ENCODE peak calls at places on chromosomes 6 and 20, in five cellular contexts. S, L, Y, A and N are unnamed samples.

GRCh38 chr6:18121580-18122127 is 823 bp downstream of the NHLRC1 start:
- DNase-seq in S (no peak), L (no peak), Y (no peak), A (no peak), N (no peak)

GRCh38 chr20:5509803-5510202 is 193.0 kb upstream of the PROKR2 start:
- DNase-seq in S (peak; percentile 51), L (no peak), Y (no peak), A (no peak), N (no peak)

GRCh38 chr6:148358196-148358785 is 15.7 kb downstream of the SASH1 start:
- DNase-seq in S (peak; percentile 80), L (no peak), Y (peak; percentile 68), A (no peak), N (peak; percentile 39)

GRCh38 chr6:116992546-116992945 is 115.5 kb downstream of the RFX6 start:
- DNase-seq in S (no peak), L (no peak), Y (no peak), A (no peak), N (no peak)

GRCh38 chr6:2733324-2733723 is 17.4 kb downstream of the MYLK4 start:
- DNase-seq in S (peak; percentile 84), L (peak; percentile 55), Y (peak; percentile 12), A (peak; percentile 78), N (no peak)

GRCh38 chr6:51105357-51105756 is 286.7 kb downstream of the TFAP2B start:
- DNase-seq in S (no peak), L (no peak), Y (no peak), A (no peak), N (no peak)

GRCh38 chr20:23214903-23215302 is 128.8 kb upstream of the CD93 start:
- DNase-seq in S (no peak), L (no peak), Y (no peak), A (no peak), N (no peak)

GRCh38 chr6:99348220-99348822 is 1.2 kb downstream of the FAXC start:
- DNase-seq in S (no peak), L (no peak), Y (no peak), A (no peak), N (no peak)

GRCh38 chr6:71982385-71982784 is 96.0 kb downstream of the RIMS1 start:
- DNase-seq in S (no peak), L (no peak), Y (peak; percentile 30), A (no peak), N (no peak)

GRCh38 chr6:139240161-139241010 is 51.4 kb downstream of the TXLNB start:
- DNase-seq in S (no peak), L (no peak), Y (peak; percentile 67), A (peak; percentile 28), N (no peak)

GRCh38 chr20:2237059-2237458 is 58.7 kb upstream of the TGM3 start:
- DNase-seq in S (peak; percentile 69), L (no peak), Y (peak; percentile 99), A (peak; percentile 57), N (no peak)

GRCh38 chr20:61510778-61511330 is 258.8 kb downstream of the CDH4 start:
- DNase-seq in S (no peak), L (no peak), Y (no peak), A (no peak), N (no peak)

GRCh38 chr20:1893721-1894470 is 1.3 kb upstream of the SIRPA start:
- DNase-seq in S (no peak), L (peak; percentile 73), Y (peak; percentile 47), A (peak; percentile 73), N (no peak)

GRCh38 chr20:23224806-23225205 is 125.8 kb upstream of the NXT1 start:
- DNase-seq in S (no peak), L (no peak), Y (no peak), A (no peak), N (no peak)

GRCh38 chr6:52718535-52718934 is 44.7 kb downstream of the GSTA2 start:
- DNase-seq in S (no peak), L (no peak), Y (peak; percentile 75), A (no peak), N (no peak)

GRCh38 chr6:161054876-161055275 is 63.3 kb downstream of the MAP3K4 start:
- DNase-seq in S (no peak), L (no peak), Y (no peak), A (no peak), N (no peak)

GRCh38 chr6:149963462-149964242 is at the start of gene ULBP1:
- DNase-seq in S (peak; percentile 92), L (peak; percentile 90), Y (peak; percentile 96), A (peak; percentile 89), N (peak; percentile 74)

GRCh38 chr6:52325695-52326471 is 36.1 kb upstream of the PAQR8 start:
- DNase-seq in S (no peak), L (no peak), Y (no peak), A (no peak), N (no peak)

GRCh38 chr6:168370310-168370991 is 50.9 kb upstream of the DACT2 start:
- DNase-seq in S (peak; percentile 83), L (peak; percentile 77), Y (peak; percentile 55), A (peak; percentile 76), N (peak; percentile 49)

GRCh38 chr6:36925809-36926208 is 28.7 kb upstream of the PI16 start:
- DNase-seq in S (no peak), L (no peak), Y (no peak), A (no peak), N (no peak)

GRCh38 chr6:147693185-147693584 is 184.7 kb downstream of the SAMD5 start:
- DNase-seq in S (no peak), L (no peak), Y (no peak), A (no peak), N (no peak)

GRCh38 chr20:1904160-1904559 is 9.0 kb downstream of the SIRPA start:
- DNase-seq in S (no peak), L (no peak), Y (no peak), A (no peak), N (no peak)

GRCh38 chr6:157096522-157096921 is 226.8 kb downstream of the TMEM242 start:
- DNase-seq in S (no peak), L (peak; percentile 24), Y (no peak), A (peak; percentile 46), N (no peak)

GRCh38 chr6:26556263-26557070 is 18.3 kb downstream of the HMGN4 start:
- DNase-seq in S (peak; percentile 77), L (peak; percentile 46), Y (peak; percentile 89), A (peak; percentile 40), N (peak; percentile 43)

GRCh38 chr20:57043669-57044268 is 222.7 kb downstream of the BMP7 start:
- DNase-seq in S (no peak), L (no peak), Y (no peak), A (no peak), N (no peak)

GRCh38 chr6:83844170-83844569 is 9.0 kb upstream of the RIPPLY2 start:
- DNase-seq in S (no peak), L (no peak), Y (no peak), A (no peak), N (no peak)

DNA sequence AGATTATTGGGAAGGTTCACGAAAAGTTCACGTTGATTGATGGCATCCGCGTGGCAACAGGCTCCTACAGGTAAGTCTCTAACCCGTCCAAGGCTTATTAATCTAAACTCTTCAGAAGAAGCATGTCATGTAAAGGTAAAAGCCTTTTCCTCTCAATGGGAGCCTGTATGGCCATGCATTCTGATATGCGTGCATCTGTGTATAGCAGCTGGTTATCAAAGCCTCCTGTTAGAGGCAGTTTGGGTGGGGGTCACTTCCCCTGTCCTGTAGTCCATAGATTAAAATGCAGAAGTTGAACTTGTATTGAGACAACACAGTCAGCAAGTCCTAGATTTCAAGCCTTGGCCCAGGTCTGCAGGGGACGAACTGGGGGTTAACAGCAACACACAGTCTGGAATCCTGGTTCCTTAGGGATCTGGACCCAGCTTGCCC is 14.2 kb upstream of the DHX35 start:
- DNase-seq in S (no peak), L (no peak), Y (no peak), A (no peak), N (no peak)
- H3K36me3 ChIP-seq in S (no peaks in the 10 kb centered on the region), L (no peaks in the 10 kb centered on the region), Y (no peaks in the 10 kb centered on the region), A (no peaks in the 10 kb centered on the region), N (peaks cover 9% of the 10 kb centered on the region)

DNA sequence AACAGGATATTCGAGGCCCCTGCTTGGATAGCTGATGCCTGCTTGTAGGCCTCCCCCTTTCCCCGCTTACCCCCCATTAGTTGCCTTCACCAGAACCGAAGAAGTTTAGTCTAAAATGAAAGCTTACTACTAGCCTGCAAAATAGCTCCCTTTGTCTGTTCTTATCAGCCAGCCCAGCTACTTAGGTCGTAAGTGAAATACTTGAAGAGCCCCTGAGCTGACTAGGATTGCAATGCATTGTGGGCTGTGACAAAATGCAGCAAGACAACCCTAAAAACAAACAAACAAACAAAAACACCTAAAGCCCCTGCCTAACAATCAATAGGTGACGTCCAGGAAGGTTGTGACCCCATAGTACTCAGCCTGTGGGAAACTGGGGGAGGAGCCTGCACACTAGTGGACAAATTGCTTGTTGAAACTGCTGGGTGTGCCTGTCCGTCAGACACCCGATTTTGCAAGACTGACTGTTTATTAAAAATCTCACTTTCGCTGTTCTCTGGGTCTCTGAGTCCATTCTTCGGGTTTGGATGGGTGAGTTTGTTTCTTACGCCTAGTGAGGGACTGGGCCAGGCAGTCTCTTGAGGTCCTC is 104.9 kb upstream of the DUSP22 start:
- DNase-seq in S (no peak), L (no peak), Y (no peak), A (no peak), N (no peak)
- H3K4me1 ChIP-seq in S (no peaks in the 10 kb centered on the region), L (no peaks in the 10 kb centered on the region), Y (no peaks in the 10 kb centered on the region), A (no peaks in the 10 kb centered on the region), N (peaks cover 12% of the 10 kb centered on the region)

GRCh38 chr6:31927242-31927867 is at the start of gene C2:
- DNase-seq in S (no peak), L (no peak), Y (no peak), A (no peak), N (no peak)

GRCh38 chr6:31922942-31923341 is 4.6 kb upstream of the C2 start:
- DNase-seq in S (no peak), L (no peak), Y (no peak), A (no peak), N (no peak)

GRCh38 chr6:31930962-31931361 is 3.4 kb downstream of the C2 start:
- DNase-seq in S (no peak), L (no peak), Y (no peak), A (no peak), N (no peak)

GRCh38 chr6:31928672-31928939 is 1.1 kb downstream of the C2 start:
- DNase-seq in S (no peak), L (no peak), Y (no peak), A (no peak), N (no peak)

GRCh38 chr6:31927868-31928671 is 553 bp downstream of the C2 start:
- DNase-seq in S (no peak), L (no peak), Y (no peak), A (no peak), N (no peak)
- H3K27ac ChIP-seq in S (no peak overlapping the region), L (no peak overlapping the region), Y (no peak overlapping the region), A (no peak overlapping the region), N (no peak overlapping the region)

DNA sequence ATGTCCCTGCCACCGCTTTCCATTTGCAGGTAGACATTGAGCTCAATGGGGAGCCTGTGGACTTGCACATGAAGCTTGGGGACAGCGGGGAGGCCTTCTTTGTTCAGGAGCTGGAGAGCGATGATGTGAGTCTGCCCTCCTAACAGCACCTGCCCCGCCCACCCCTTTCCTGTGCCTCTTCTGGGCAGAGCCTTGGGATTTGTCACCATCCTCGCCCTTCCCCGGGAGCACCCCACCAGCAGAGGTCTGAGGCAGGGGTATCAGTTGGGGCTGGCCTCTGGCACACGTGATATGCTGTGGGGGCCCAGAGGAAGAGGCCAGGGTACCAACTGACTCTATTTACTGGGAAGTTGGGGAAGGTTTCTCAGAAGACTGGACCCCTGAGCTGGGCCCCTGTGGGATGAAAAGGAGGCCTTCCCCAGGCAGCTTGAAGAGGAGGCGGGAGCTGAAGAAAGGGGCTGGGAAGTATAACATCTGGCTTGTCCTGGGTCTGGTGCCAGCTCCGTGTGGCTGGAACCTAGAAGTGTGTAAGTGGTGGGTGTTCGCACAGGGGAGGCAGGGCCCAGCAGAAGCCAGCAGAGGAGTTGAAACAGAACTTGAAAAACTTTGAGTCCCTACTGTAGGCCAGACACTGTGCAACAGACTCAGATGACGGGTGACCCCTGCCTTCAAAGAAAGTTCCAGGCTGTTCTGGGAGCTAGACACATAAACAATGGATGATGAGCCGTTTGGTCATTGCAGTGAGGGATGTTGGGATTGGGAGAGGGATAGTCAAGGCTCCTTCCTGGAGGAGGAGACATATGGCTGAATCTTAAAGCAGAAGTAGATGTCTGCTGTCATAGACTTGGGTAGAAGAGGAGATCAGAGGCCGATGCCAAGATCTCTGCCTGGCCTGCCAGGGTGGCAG is 7.2 kb downstream of the LPIN3 start:
- DNase-seq in S (no peak), L (peak; percentile 52), Y (no peak), A (peak; percentile 53), N (no peak)
- H3K36me3 ChIP-seq in S (peaks cover 54% of the 10 kb centered on the region), L (peaks cover 65% of the 10 kb centered on the region), Y (no peaks in the 10 kb centered on the region), A (peaks cover 65% of the 10 kb centered on the region), N (no peaks in the 10 kb centered on the region)